ENCODE peak calls at places on chromosomes 12 and 14, in eight cellular contexts. One of them, this sample, is unnamed.
A peak's percentile ranks its signal among the peaks of the same experiment; 100 is the strongest.

GRCh38 chr14:71606064-71606463 is 326.2 kb upstream of the RGS6 start:
- DNase-seq in CD8-positive, alpha-beta T cell: no peak
- DNase-seq in tibial artery: no peak
- DNase-seq in K562: no peak
- DNase-seq in lower lobe of right lung: no peak
- DNase-seq in ovary: no peak
- DNase-seq in mesendoderm: no peak
- DNase-seq in adrenal gland: no peak
- DNase-seq in this sample: no peak

GRCh38 chr12:120259418-120260202 is 5.9 kb downstream of the PXN start:
- DNase-seq in tibial artery: peak; percentile 77
- DNase-seq in mesendoderm: no peak
- DNase-seq in K562: no peak
- DNase-seq in adrenal gland: peak; percentile 53
- DNase-seq in lower lobe of right lung: no peak
- DNase-seq in ovary: no peak
- DNase-seq in CD8-positive, alpha-beta T cell: no peak
- DNase-seq in this sample: no peak

GRCh38 chr14:51784466-51784865 is 75.9 kb upstream of the GNG2 start:
- DNase-seq in mesendoderm: no peak
- DNase-seq in K562: no peak
- DNase-seq in adrenal gland: no peak
- DNase-seq in CD8-positive, alpha-beta T cell: no peak
- DNase-seq in ovary: no peak
- DNase-seq in lower lobe of right lung: no peak
- DNase-seq in tibial artery: no peak
- DNase-seq in this sample: no peak

GRCh38 chr14:35525695-35526094 is 8.3 kb upstream of the INSM2 start:
- DNase-seq in lower lobe of right lung: no peak
- DNase-seq in tibial artery: no peak
- DNase-seq in mesendoderm: no peak
- DNase-seq in K562: no peak
- DNase-seq in adrenal gland: no peak
- DNase-seq in ovary: no peak
- DNase-seq in CD8-positive, alpha-beta T cell: no peak
- DNase-seq in this sample: no peak

GRCh38 chr12:131114942-131115584 is 161.4 kb downstream of the ADGRD1 start:
- DNase-seq in ovary: no peak
- DNase-seq in CD8-positive, alpha-beta T cell: no peak
- DNase-seq in tibial artery: no peak
- DNase-seq in adrenal gland: no peak
- DNase-seq in mesendoderm: no peak
- DNase-seq in K562: no peak
- DNase-seq in lower lobe of right lung: peak; percentile 17
- DNase-seq in this sample: no peak

GRCh38 chr14:94903338-94903737 is 133.4 kb upstream of the GSC start:
- DNase-seq in K562: no peak
- DNase-seq in tibial artery: no peak
- DNase-seq in ovary: no peak
- DNase-seq in lower lobe of right lung: no peak
- DNase-seq in CD8-positive, alpha-beta T cell: no peak
- DNase-seq in adrenal gland: no peak
- DNase-seq in mesendoderm: no peak
- DNase-seq in this sample: no peak

GRCh38 chr12:15602051-15602672 is 187.0 kb downstream of the EPS8 start:
- DNase-seq in adrenal gland: no peak
- DNase-seq in CD8-positive, alpha-beta T cell: no peak
- DNase-seq in tibial artery: no peak
- DNase-seq in lower lobe of right lung: no peak
- DNase-seq in K562: no peak
- DNase-seq in ovary: no peak
- DNase-seq in mesendoderm: no peak
- DNase-seq in this sample: no peak

GRCh38 chr12:116609715-116610114 is 50.5 kb downstream of the MAP1LC3B2 start:
- DNase-seq in tibial artery: no peak
- DNase-seq in ovary: no peak
- DNase-seq in lower lobe of right lung: no peak
- DNase-seq in mesendoderm: peak; percentile 74
- DNase-seq in K562: peak; percentile 55
- DNase-seq in CD8-positive, alpha-beta T cell: no peak
- DNase-seq in adrenal gland: no peak
- DNase-seq in this sample: no peak

GRCh38 chr12:109626378-109627115 is 53.0 kb downstream of the MVK start:
- DNase-seq in ovary: no peak
- DNase-seq in tibial artery: no peak
- DNase-seq in adrenal gland: no peak
- DNase-seq in lower lobe of right lung: no peak
- DNase-seq in K562: no peak
- DNase-seq in mesendoderm: no peak
- DNase-seq in CD8-positive, alpha-beta T cell: no peak
- DNase-seq in this sample: no peak

GRCh38 chr14:35999264-35999663 is 173.1 kb downstream of the BRMS1L start:
- DNase-seq in K562: no peak
- DNase-seq in mesendoderm: no peak
- DNase-seq in lower lobe of right lung: no peak
- DNase-seq in ovary: no peak
- DNase-seq in adrenal gland: no peak
- DNase-seq in tibial artery: no peak
- DNase-seq in CD8-positive, alpha-beta T cell: no peak
- DNase-seq in this sample: no peak

GRCh38 chr12:124130717-124131670 is 158.0 kb downstream of the ZNF664 start:
- DNase-seq in CD8-positive, alpha-beta T cell: no peak
- DNase-seq in tibial artery: no peak
- DNase-seq in ovary: no peak
- DNase-seq in mesendoderm: peak; percentile 74
- DNase-seq in lower lobe of right lung: no peak
- DNase-seq in adrenal gland: no peak
- DNase-seq in K562: no peak
- DNase-seq in this sample: no peak

GRCh38 chr12:27578689-27579372 is 54.8 kb downstream of the PPFIBP1 start:
- DNase-seq in adrenal gland: no peak
- DNase-seq in CD8-positive, alpha-beta T cell: no peak
- DNase-seq in lower lobe of right lung: no peak
- DNase-seq in K562: no peak
- DNase-seq in tibial artery: no peak
- DNase-seq in ovary: no peak
- DNase-seq in mesendoderm: no peak
- DNase-seq in this sample: no peak

GRCh38 chr12:26631846-26632245 is 201.1 kb downstream of the ITPR2 start:
- DNase-seq in adrenal gland: no peak
- DNase-seq in CD8-positive, alpha-beta T cell: no peak
- DNase-seq in ovary: no peak
- DNase-seq in mesendoderm: no peak
- DNase-seq in lower lobe of right lung: no peak
- DNase-seq in tibial artery: no peak
- DNase-seq in K562: no peak
- DNase-seq in this sample: no peak

GRCh38 chr12:107328442-107329133 is 235.2 kb upstream of the CRY1 start:
- DNase-seq in adrenal gland: no peak
- DNase-seq in ovary: no peak
- DNase-seq in CD8-positive, alpha-beta T cell: no peak
- DNase-seq in lower lobe of right lung: no peak
- DNase-seq in mesendoderm: peak; percentile 23
- DNase-seq in tibial artery: no peak
- DNase-seq in K562: no peak
- DNase-seq in this sample: no peak

GRCh38 chr12:1781770-1782169 is 38.6 kb upstream of the LRTM2 start:
- DNase-seq in CD8-positive, alpha-beta T cell: no peak
- DNase-seq in adrenal gland: no peak
- DNase-seq in ovary: no peak
- DNase-seq in tibial artery: no peak
- DNase-seq in K562: no peak
- DNase-seq in lower lobe of right lung: no peak
- DNase-seq in mesendoderm: peak; percentile 81
- DNase-seq in this sample: no peak

DNA sequence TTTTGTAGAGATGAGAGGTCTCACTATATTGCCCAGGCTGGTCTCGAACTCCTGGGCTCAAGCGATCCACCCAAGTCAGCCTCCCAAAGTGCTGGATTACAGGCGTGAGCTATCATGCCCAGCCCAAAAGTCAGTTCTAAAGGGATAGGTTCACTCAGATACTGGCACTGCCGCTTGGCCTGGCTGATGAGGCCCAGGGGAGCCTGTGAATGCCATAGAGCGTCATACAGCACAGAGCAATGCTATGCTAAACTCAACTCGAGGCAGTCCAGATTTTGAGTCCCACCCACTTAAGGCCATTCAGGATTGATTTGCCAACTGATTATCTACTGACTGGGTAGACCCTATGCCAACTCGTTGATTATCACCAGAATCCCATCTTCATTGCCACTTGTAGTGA is 179.4 kb downstream of the ESR2 start:
- DNase-seq in lower lobe of right lung: no peak
- DNase-seq in adrenal gland: no peak
- DNase-seq in CD8-positive, alpha-beta T cell: no peak
- DNase-seq in tibial artery: no peak
- DNase-seq in K562: no peak
- DNase-seq in ovary: no peak
- DNase-seq in mesendoderm: no peak
- DNase-seq in this sample: no peak
- H3K4me1 ChIP-seq in lower lobe of right lung: no peaks in the 10 kb centered on the region
- H3K4me1 ChIP-seq in adrenal gland: peaks cover 7% of the 10 kb centered on the region
- H3K4me1 ChIP-seq in CD8-positive, alpha-beta T cell: no peaks in the 10 kb centered on the region
- H3K4me1 ChIP-seq in tibial artery: peaks cover 26% of the 10 kb centered on the region
- H3K4me1 ChIP-seq in K562: no peaks in the 10 kb centered on the region
- H3K4me1 ChIP-seq in ovary: no peaks in the 10 kb centered on the region
- H3K4me1 ChIP-seq in mesendoderm: no peaks in the 10 kb centered on the region
- H3K4me1 ChIP-seq in this sample: peaks cover 58% of the 10 kb centered on the region

GRCh38 chr12:49292729-49293055 is 2.3 kb upstream of the PRPH start:
- DNase-seq in ovary: no peak
- DNase-seq in lower lobe of right lung: no peak
- DNase-seq in tibial artery: no peak
- DNase-seq in adrenal gland: no peak
- DNase-seq in K562: no peak
- DNase-seq in CD8-positive, alpha-beta T cell: no peak
- DNase-seq in mesendoderm: no peak
- DNase-seq in this sample: no peak

GRCh38 chr12:49288412-49288853 is 6.5 kb upstream of the PRPH start:
- DNase-seq in adrenal gland: peak; percentile 70
- DNase-seq in K562: peak; percentile 68
- DNase-seq in CD8-positive, alpha-beta T cell: peak; percentile 61
- DNase-seq in ovary: peak; percentile 64
- DNase-seq in lower lobe of right lung: no peak
- DNase-seq in tibial artery: peak; percentile 50
- DNase-seq in mesendoderm: peak; percentile 58
- DNase-seq in this sample: peak; percentile 70

GRCh38 chr12:49287876-49288275 is 7.1 kb upstream of the PRPH start:
- DNase-seq in K562: no peak
- DNase-seq in CD8-positive, alpha-beta T cell: no peak
- DNase-seq in ovary: no peak
- DNase-seq in tibial artery: no peak
- DNase-seq in adrenal gland: no peak
- DNase-seq in lower lobe of right lung: no peak
- DNase-seq in mesendoderm: no peak
- DNase-seq in this sample: no peak

GRCh38 chr12:49293056-49293956 is 1.6 kb upstream of the PRPH start:
- DNase-seq in CD8-positive, alpha-beta T cell: no peak
- DNase-seq in K562: no peak
- DNase-seq in lower lobe of right lung: no peak
- DNase-seq in adrenal gland: no peak
- DNase-seq in mesendoderm: peak; percentile 60
- DNase-seq in ovary: peak; percentile 33
- DNase-seq in tibial artery: peak; percentile 36
- DNase-seq in this sample: peak; percentile 15

GRCh38 chr12:49288922-49289555 is 5.9 kb upstream of the PRPH start:
- DNase-seq in adrenal gland: no peak
- DNase-seq in K562: no peak
- DNase-seq in CD8-positive, alpha-beta T cell: no peak
- DNase-seq in tibial artery: no peak
- DNase-seq in lower lobe of right lung: no peak
- DNase-seq in mesendoderm: no peak
- DNase-seq in ovary: no peak
- DNase-seq in this sample: no peak
- H3K4me1 ChIP-seq in adrenal gland: no peaks in the 10 kb centered on the region
- H3K4me1 ChIP-seq in K562: peaks cover 12% of the 10 kb centered on the region
- H3K4me1 ChIP-seq in CD8-positive, alpha-beta T cell: no peaks in the 10 kb centered on the region
- H3K4me1 ChIP-seq in tibial artery: peaks cover 14% of the 10 kb centered on the region
- H3K4me1 ChIP-seq in lower lobe of right lung: peaks cover 12% of the 10 kb centered on the region
- H3K4me1 ChIP-seq in mesendoderm: no peaks in the 10 kb centered on the region
- H3K4me1 ChIP-seq in ovary: no peaks in the 10 kb centered on the region
- H3K4me1 ChIP-seq in this sample: peaks cover 4% of the 10 kb centered on the region

GRCh38 chr12:105224399-105224798 is 11.6 kb downstream of the APPL2 start:
- DNase-seq in tibial artery: no peak
- DNase-seq in CD8-positive, alpha-beta T cell: no peak
- DNase-seq in ovary: no peak
- DNase-seq in mesendoderm: no peak
- DNase-seq in lower lobe of right lung: no peak
- DNase-seq in K562: no peak
- DNase-seq in adrenal gland: no peak
- DNase-seq in this sample: no peak

GRCh38 chr12:105223358-105223840 is 12.6 kb downstream of the APPL2 start:
- DNase-seq in tibial artery: no peak
- DNase-seq in CD8-positive, alpha-beta T cell: no peak
- DNase-seq in lower lobe of right lung: no peak
- DNase-seq in K562: no peak
- DNase-seq in adrenal gland: no peak
- DNase-seq in ovary: no peak
- DNase-seq in mesendoderm: no peak
- DNase-seq in this sample: no peak

GRCh38 chr12:105223884-105224283 is 12.1 kb downstream of the APPL2 start:
- DNase-seq in K562: no peak
- DNase-seq in CD8-positive, alpha-beta T cell: no peak
- DNase-seq in ovary: no peak
- DNase-seq in tibial artery: no peak
- DNase-seq in mesendoderm: peak; percentile 32
- DNase-seq in adrenal gland: no peak
- DNase-seq in lower lobe of right lung: no peak
- DNase-seq in this sample: no peak

GRCh38 chr12:105226219-105226618 is 9.8 kb downstream of the APPL2 start:
- DNase-seq in mesendoderm: peak; percentile 28
- DNase-seq in lower lobe of right lung: no peak
- DNase-seq in tibial artery: peak; percentile 86
- DNase-seq in ovary: peak; percentile 47
- DNase-seq in K562: peak; percentile 11
- DNase-seq in adrenal gland: peak; percentile 72
- DNase-seq in CD8-positive, alpha-beta T cell: peak; percentile 32
- DNase-seq in this sample: peak; percentile 82

DNA sequence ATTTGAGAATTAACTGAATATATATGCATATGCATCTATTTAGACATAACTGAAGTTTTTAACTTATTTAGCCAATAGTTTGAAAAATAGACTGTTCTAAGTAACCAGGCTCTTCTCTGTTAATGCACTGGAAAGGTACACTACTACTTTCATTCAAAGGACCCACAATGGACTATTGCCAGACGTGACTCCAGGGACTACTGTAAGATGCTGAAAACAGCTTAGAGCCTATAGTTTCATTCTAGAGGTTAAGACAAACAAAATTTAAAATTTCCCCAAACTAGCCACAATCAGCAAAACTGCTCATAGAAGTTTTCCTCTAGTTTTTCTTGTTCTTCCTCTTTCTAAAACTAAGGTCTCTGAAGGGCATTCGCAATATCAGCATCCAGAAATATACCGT is 10.5 kb downstream of the APPL2 start:
- DNase-seq in K562: no peak
- DNase-seq in ovary: no peak
- DNase-seq in CD8-positive, alpha-beta T cell: no peak
- DNase-seq in mesendoderm: no peak
- DNase-seq in tibial artery: no peak
- DNase-seq in lower lobe of right lung: no peak
- DNase-seq in adrenal gland: no peak
- DNase-seq in this sample: no peak
- H3K4me1 ChIP-seq in K562: peaks cover 3% of the 10 kb centered on the region
- H3K4me1 ChIP-seq in ovary: peaks cover 5% of the 10 kb centered on the region
- H3K4me1 ChIP-seq in CD8-positive, alpha-beta T cell: peaks cover 7% of the 10 kb centered on the region
- H3K4me1 ChIP-seq in mesendoderm: no peaks in the 10 kb centered on the region
- H3K4me1 ChIP-seq in tibial artery: peaks cover 37% of the 10 kb centered on the region
- H3K4me1 ChIP-seq in lower lobe of right lung: peaks cover 37% of the 10 kb centered on the region
- H3K4me1 ChIP-seq in adrenal gland: peaks cover 63% of the 10 kb centered on the region
- H3K4me1 ChIP-seq in this sample: peaks cover 4% of the 10 kb centered on the region

GRCh38 chr14:100721568-100721967 is 5.1 kb upstream of the DLK1 start:
- DNase-seq in mesendoderm: no peak
- DNase-seq in lower lobe of right lung: no peak
- DNase-seq in ovary: no peak
- DNase-seq in adrenal gland: no peak
- DNase-seq in K562: no peak
- DNase-seq in CD8-positive, alpha-beta T cell: no peak
- DNase-seq in tibial artery: no peak
- DNase-seq in this sample: no peak
- H3K4me1 ChIP-seq in mesendoderm: peaks cover 3% of the 10 kb centered on the region
- H3K4me1 ChIP-seq in lower lobe of right lung: no peaks in the 10 kb centered on the region
- H3K4me1 ChIP-seq in ovary: no peaks in the 10 kb centered on the region
- H3K4me1 ChIP-seq in adrenal gland: no peaks in the 10 kb centered on the region
- H3K4me1 ChIP-seq in K562: peaks cover 17% of the 10 kb centered on the region
- H3K4me1 ChIP-seq in CD8-positive, alpha-beta T cell: no peaks in the 10 kb centered on the region
- H3K4me1 ChIP-seq in tibial artery: no peaks in the 10 kb centered on the region
- H3K4me1 ChIP-seq in this sample: no peaks in the 10 kb centered on the region

This sample was measured in ascending aorta.